ENCODE peak calls at places on chromosomes 11 and 22, in nine cellular contexts. E is frontal cortex, M is SW480, J is esophagus muscularis mucosa, F is AG08396, V is GM03348, B is substantia nigra, S is mucosa of gallbladder, Z is T-cell. H is an unnamed sample.

GRCh38 chr11:121446752-121447156 is 5.4 kb upstream of the SORL1 start:
- DNase-seq in E (no peak), M (no peak), J (no peak), F (no peak), V (peak; percentile 35), B (no peak), S (no peak), Z (no peak), H (no peak)

GRCh38 chr22:20531404-20532181 is 24.2 kb downstream of the MED15 start:
- DNase-seq in E (peak; percentile 66), M (peak; percentile 83), J (no peak), F (peak; percentile 81), V (peak; percentile 91), B (peak; percentile 36), S (peak; percentile 60), Z (no peak), H (peak; percentile 84)

GRCh38 chr22:31637375-31637937 is 24.6 kb downstream of the PISD start:
- DNase-seq in E (no peak), M (no peak), J (no peak), F (no peak), V (no peak), B (no peak), S (no peak), Z (no peak), H (no peak)

GRCh38 chr11:34053161-34053686 is 1.7 kb downstream of the CAPRIN1 start:
- DNase-seq in E (peak; percentile 42), M (peak; percentile 84), J (no peak), F (peak; percentile 76), V (peak; percentile 84), B (peak; percentile 51), S (peak; percentile 68), Z (peak; percentile 76), H (peak; percentile 79)

GRCh38 chr11:1484061-1484671 is 2.4 kb downstream of the MOB2 start:
- DNase-seq in E (no peak), M (no peak), J (no peak), F (no peak), V (no peak), B (no peak), S (no peak), Z (no peak), H (no peak)

GRCh38 chr22:39524753-39525657 is 4.6 kb downstream of the ATF4 start:
- DNase-seq in E (no peak), M (no peak), J (no peak), F (no peak), V (no peak), B (no peak), S (no peak), Z (no peak), H (no peak)

GRCh38 chr11:103110406-103110805 is 1.2 kb downstream of the DYNC2H1 start:
- DNase-seq in E (no peak), M (no peak), J (no peak), F (peak; percentile 13), V (peak; percentile 46), B (no peak), S (no peak), Z (no peak), H (no peak)

GRCh38 chr11:1876361-1877063 is 15.2 kb downstream of the PRR33 start:
- DNase-seq in E (no peak), M (peak; percentile 8), J (no peak), F (peak; percentile 72), V (peak; percentile 74), B (no peak), S (peak; percentile 51), Z (no peak), H (peak; percentile 72)